ENCODE peak calls at places on chromosomes 5 and 9, in ten cellular contexts. I is HCT116; T is Right ventricle myocardium superior; N is T-helper 17 cell; Y is GM12878; R is gastroesophageal sphincter; H is Panc1; F is stimulated activated naive CD8-positive, alpha-beta T cell treated with anti-CD3 and anti-CD28 coated beads, Interleukin-15, Interleukin-2, amounts not matched to agents 100 U/mL and 50 U/mL, for 24 hours; A is activated CD4-positive, CD25-positive, alpha-beta regulatory T cell treated with anti-CD3 and anti-CD28 coated beads, Interleukin-2, amount 50 U/mL, for 24 hours; D is activated naive CD8-positive, alpha-beta T cell treated with anti-CD3 and anti-CD28 coated beads, Interleukin-2, amount 10 ng/mL, durations not matched to agents 7 days and 5 days. P is an unnamed sample.

GRCh38 chr9:10052181-10052580 is 560.6 kb downstream of the PTPRD start:
- ATAC-seq in Y (no peak), T (no peak), R (no peak), D (no peak), F (no peak), H (no peak), N (no peak), I (no peak), A (no peak), P (no peak)

GRCh38 chr9:108537756-108538155 is 318.0 kb downstream of the ACTL7B start:
- ATAC-seq in R (no peak), T (no peak), Y (no peak), I (no peak), H (no peak), N (no peak), A (no peak), D (no peak), F (no peak), P (no peak)

GRCh38 chr9:126108240-126108639 is 218.4 kb upstream of the MVB12B start:
- ATAC-seq in A (no peak), I (no peak), R (no peak), N (no peak), Y (no peak), F (no peak), H (no peak), D (no peak), T (no peak), P (no peak)

GRCh38 chr5:15002183-15002582 is 130.6 kb upstream of the ANKH start:
- ATAC-seq in H (no peak), F (no peak), I (no peak), A (no peak), R (no peak), D (no peak), T (no peak), N (no peak), Y (no peak), P (no peak)

GRCh38 chr5:139461176-139461575 is 1.4 kb downstream of the ECSCR start:
- ATAC-seq in H (no peak), T (no peak), I (no peak), Y (no peak), R (no peak), F (no peak), N (no peak), A (no peak), D (no peak), P (no peak)

GRCh38 chr9:68997676-68998075 is 16.2 kb downstream of the PRKACG start:
- ATAC-seq in I (no peak), H (no peak), T (no peak), F (no peak), A (no peak), N (no peak), R (no peak), D (no peak), Y (no peak), P (no peak)

GRCh38 chr9:32596096-32596865 is 23.3 kb upstream of the NDUFB6 start:
- ATAC-seq in R (no peak), D (no peak), A (no peak), H (no peak), T (no peak), F (no peak), I (no peak), Y (no peak), N (no peak), P (no peak)

GRCh38 chr9:3397726-3398125 is 128.1 kb downstream of the RFX3 start:
- ATAC-seq in I (no peak), R (no peak), Y (peak), N (no peak), F (no peak), A (no peak), D (no peak), T (no peak), H (no peak), P (no peak)

GRCh38 chr5:140986117-140986521 is 19.8 kb downstream of the PCDHAC2 start:
- ATAC-seq in N (no peak), R (no peak), F (no peak), Y (no peak), A (no peak), I (no peak), T (no peak), D (no peak), H (no peak), P (no peak)

GRCh38 chr5:92002875-92003274 is 619.8 kb upstream of the ARRDC3 start:
- ATAC-seq in Y (no peak), H (no peak), R (no peak), T (no peak), F (no peak), N (no peak), D (no peak), A (no peak), I (no peak), P (no peak)

GRCh38 chr9:80646211-80646610 is 1043.1 kb downstream of the TLE1 start:
- ATAC-seq in I (no peak), D (no peak), H (no peak), N (no peak), Y (no peak), T (no peak), R (no peak), A (no peak), F (no peak), P (no peak)

GRCh38 chr5:151162794-151163193 is 5.2 kb upstream of the ANXA6 start:
- ATAC-seq in N (no peak), H (no peak), T (no peak), D (no peak), A (no peak), Y (no peak), R (peak), I (no peak), F (no peak), P (no peak)

GRCh38 chr5:61319388-61320146 is 12.5 kb upstream of the ZSWIM6 start:
- ATAC-seq in Y (peak), T (peak), F (peak), A (peak), N (peak), R (peak), D (peak), H (no peak), I (no peak), P (peak)

GRCh38 chr5:57745676-57746075 is 263.1 kb upstream of the ACTBL2 start:
- ATAC-seq in N (no peak), H (no peak), I (no peak), A (no peak), D (no peak), F (no peak), Y (no peak), R (no peak), T (no peak), P (no peak)

GRCh38 chr5:127302509-127302908 is 11.9 kb downstream of the MEGF10 start:
- ATAC-seq in H (no peak), N (no peak), R (no peak), A (no peak), D (no peak), T (no peak), I (no peak), Y (no peak), F (no peak), P (no peak)

GRCh38 chr9:117783828-117784227 is 79.6 kb downstream of the TLR4 start:
- ATAC-seq in T (peak), N (peak), I (no peak), F (peak), A (peak), H (no peak), R (peak), Y (peak), D (peak), P (peak)

GRCh38 chr5:35761541-35761940 is 95.2 kb upstream of the IL7R start:
- ATAC-seq in H (no peak), R (no peak), N (peak), F (no peak), T (no peak), D (no peak), A (no peak), I (no peak), Y (no peak), P (no peak)

GRCh38 chr9:1231998-1232919 is 182.1 kb downstream of the DMRT2 start:
- ATAC-seq in D (no peak), H (no peak), A (no peak), N (no peak), T (peak), I (no peak), R (peak), F (no peak), Y (peak), P (peak)

GRCh38 chr5:138470322-138471285 is 5.3 kb downstream of the EGR1 start:
- ATAC-seq in Y (no peak), F (no peak), H (no peak), R (peak), T (no peak), D (no peak), N (no peak), A (no peak), I (no peak), P (peak)

GRCh38 chr5:56649569-56649968 is 165.8 kb upstream of the MAP3K1 start:
- ATAC-seq in T (peak), F (no peak), Y (no peak), R (no peak), H (no peak), N (no peak), D (no peak), I (no peak), A (no peak), P (peak)

GRCh38 chr5:173859315-173860038 is 28.7 kb upstream of the CPEB4 start:
- ATAC-seq in N (no peak), I (no peak), D (no peak), R (no peak), H (no peak), Y (no peak), A (no peak), T (no peak), F (no peak), P (peak)

GRCh38 chr5:169753795-169754194 is 116.7 kb downstream of the DOCK2 start:
- ATAC-seq in A (no peak), D (no peak), Y (peak), T (peak), F (no peak), I (no peak), H (no peak), R (no peak), N (no peak), P (no peak)

GRCh38 chr5:4015709-4016108 is 420.1 kb downstream of the IRX1 start:
- ATAC-seq in I (no peak), F (no peak), N (no peak), A (no peak), Y (no peak), H (no peak), D (no peak), T (no peak), R (no peak), P (no peak)

GRCh38 chr5:58060971-58061370 is 398.9 kb downstream of the PLK2 start:
- ATAC-seq in T (peak), H (no peak), N (no peak), Y (no peak), R (peak), I (no peak), D (no peak), A (no peak), F (no peak), P (no peak)

GRCh38 chr5:15577132-15577531 is 77.2 kb downstream of the FBXL7 start:
- ATAC-seq in Y (no peak), I (no peak), T (peak), F (no peak), R (no peak), A (no peak), H (no peak), N (no peak), D (no peak), P (no peak)

GRCh38 chr5:1745806-1746370 is 53.7 kb downstream of the MRPL36 start:
- ATAC-seq in Y (no peak), H (no peak), F (no peak), R (no peak), D (no peak), T (no peak), A (no peak), I (no peak), N (no peak), P (no peak)

GRCh38 chr9:974064-974992 is 2.1 kb upstream of the DMRT3 start:
- ATAC-seq in I (no peak), A (no peak), H (no peak), N (no peak), F (no peak), D (no peak), T (no peak), R (no peak), Y (no peak), P (no peak)

GRCh38 chr5:78547731-78548189 is 100.8 kb downstream of the LHFPL2 start:
- ATAC-seq in R (peak), N (no peak), H (no peak), Y (no peak), F (no peak), D (no peak), A (no peak), T (peak), I (no peak), P (peak)

GRCh38 chr5:73591698-73592501 is 26.4 kb downstream of the UTP15 start:
- ATAC-seq in H (peak), D (no peak), A (no peak), R (no peak), Y (peak), F (no peak), T (no peak), N (peak), I (peak), P (no peak)

GRCh38 chr5:34510002-34510401 is 146.1 kb upstream of the RAI14 start:
- ATAC-seq in I (no peak), F (no peak), R (no peak), N (no peak), A (no peak), T (no peak), H (no peak), Y (no peak), D (no peak), P (no peak)

GRCh38 chr5:124634820-124635323 is 111.6 kb downstream of the ZNF608 start:
- ATAC-seq in I (peak), D (no peak), N (no peak), T (no peak), F (no peak), H (peak), A (no peak), Y (no peak), R (no peak), P (peak)

GRCh38 chr5:81269751-81270686 is 31.4 kb upstream of the ZCCHC9 start:
- ATAC-seq in H (peak), I (peak), T (peak), Y (no peak), R (no peak), F (no peak), A (no peak), N (no peak), D (no peak), P (no peak)

GRCh38 chr9:27212621-27213020 is 84.3 kb downstream of the EQTN start:
- ATAC-seq in Y (no peak), H (no peak), F (no peak), T (no peak), N (no peak), I (no peak), D (no peak), R (no peak), A (no peak), P (no peak)

GRCh38 chr5:151597749-151598148 is 6.6 kb upstream of the FAT2 start:
- ATAC-seq in R (no peak), H (no peak), D (no peak), I (peak), T (peak), F (no peak), Y (no peak), N (no peak), A (no peak), P (no peak)